ENCODE peak calls at places on chromosomes 11 and 22, in four cellular contexts. H is GM12878, L is HL-60, G is K562. J is an unnamed sample.
A peak's percentile ranks its signal among the peaks of the same experiment; 100 is the strongest.

GRCh38 chr11:133547808-133548494 is 15.7 kb upstream of the OPCML start:
- DNase-seq in H (no peak), L (no peak), G (no peak), J (no peak)

GRCh38 chr22:42947211-42947990 is 67.5 kb downstream of the PACSIN2 start:
- DNase-seq in G (no peak), H (no peak), L (no peak), J (no peak)

GRCh38 chr11:112150517-112150916 is 13.4 kb downstream of the IL18 start:
- DNase-seq in G (no peak), H (no peak), L (no peak), J (no peak)

GRCh38 chr11:96464695-96465307 is 75.0 kb downstream of the JRKL start:
- DNase-seq in H (peak; percentile 11), G (peak; percentile 78), L (peak; percentile 26), J (peak; percentile 38)

GRCh38 chr11:63839508-63840355 is 822 bp downstream of the MARK2 start:
- DNase-seq in L (peak; percentile 83), G (peak; percentile 57), H (no peak), J (no peak)

GRCh38 chr11:110069158-110069737 is 23.9 kb upstream of the ZC3H12C start:
- DNase-seq in L (peak; percentile 29), G (peak; percentile 80), H (no peak), J (no peak)

GRCh38 chr11:57777969-57778317 is 16.3 kb downstream of the CTNND1 start:
- DNase-seq in G (no peak), L (no peak), H (no peak), J (no peak)

GRCh38 chr11:58451585-58451984 is 9.5 kb upstream of the OR5B12 start:
- DNase-seq in H (no peak), L (no peak), G (no peak), J (no peak)

GRCh38 chr22:48874956-48875355 is 952.7 kb downstream of the BRD1 start:
- DNase-seq in G (no peak), L (no peak), H (no peak), J (no peak)

GRCh38 chr22:42649261-42650056 is at the start of gene CYB5R3:
- DNase-seq in L (peak; percentile 79), G (peak; percentile 74), H (no peak), J (peak; percentile 95)

GRCh38 chr11:105181521-105181920 is 42.0 kb upstream of the CARD18 start:
- DNase-seq in H (no peak), L (peak; percentile 54), G (no peak), J (no peak)

DNA sequence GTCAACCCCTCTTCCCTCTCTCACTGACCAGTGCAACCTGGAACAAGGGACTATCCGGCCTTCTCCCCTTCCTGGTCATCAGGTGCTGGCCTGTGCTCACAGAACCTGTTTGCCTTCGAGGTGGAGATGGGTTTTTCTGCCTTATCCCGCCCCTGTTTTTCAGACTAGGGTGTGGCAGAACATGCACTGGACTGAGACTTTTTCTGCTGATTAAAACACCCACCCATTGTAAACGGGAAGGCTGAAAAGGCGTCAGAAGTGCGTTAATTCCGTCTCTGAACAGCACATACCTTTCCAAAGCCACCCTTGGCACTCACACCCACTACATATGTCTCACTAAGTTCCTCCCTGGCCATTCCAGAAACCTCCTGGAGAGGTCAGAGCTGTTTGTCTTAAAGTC is 4.4 kb upstream of the B3GNT6 start:
- DNase-seq in H (no peak), L (no peak), G (no peak), J (no peak)
- TF ChIP-seq POLR2AphosphoS5 in H (no peak), L (no peak), G (no peak), J (no peak)

DNA sequence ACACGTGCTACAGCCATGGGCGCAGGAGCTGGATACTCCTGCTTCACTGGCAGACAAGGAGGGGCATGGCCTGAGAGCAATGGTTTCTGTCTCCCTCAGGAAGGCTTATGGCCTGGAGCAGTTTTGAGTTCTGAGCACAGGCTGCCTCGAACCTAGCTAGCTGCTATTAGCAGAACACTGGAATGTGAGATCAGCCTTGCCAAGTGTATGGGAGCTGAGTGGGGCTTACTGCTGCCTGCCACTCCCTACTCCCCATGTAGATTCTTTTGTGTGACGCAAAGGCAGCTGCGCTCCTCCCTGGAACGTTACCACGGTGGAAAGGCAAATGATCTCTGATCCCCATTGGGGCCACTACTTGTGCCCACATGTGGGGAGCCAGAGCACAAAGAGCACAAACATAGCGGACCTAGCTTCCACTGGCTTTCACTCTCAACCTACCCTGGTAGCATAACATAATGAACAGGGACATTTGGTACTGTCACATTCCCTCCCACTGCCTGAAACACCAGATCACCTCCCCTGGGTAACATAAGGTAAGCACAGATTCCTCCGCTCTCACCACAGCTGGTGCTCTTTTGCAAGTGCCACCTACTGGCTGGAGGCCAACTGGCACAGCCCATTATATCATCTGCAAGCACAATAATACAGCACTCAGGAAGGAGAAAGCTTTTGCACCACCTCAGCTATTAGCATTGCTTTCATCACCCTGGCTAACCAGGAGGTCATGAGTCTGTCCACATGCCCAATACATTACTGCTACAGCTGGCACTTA is 84.6 kb upstream of the GUCY1A2 start:
- DNase-seq in H (no peak), G (no peak), L (no peak), J (no peak)
- TF ChIP-seq SPI1 in H (no peak), G (no peak), L (no peak), J (no peak)

DNA sequence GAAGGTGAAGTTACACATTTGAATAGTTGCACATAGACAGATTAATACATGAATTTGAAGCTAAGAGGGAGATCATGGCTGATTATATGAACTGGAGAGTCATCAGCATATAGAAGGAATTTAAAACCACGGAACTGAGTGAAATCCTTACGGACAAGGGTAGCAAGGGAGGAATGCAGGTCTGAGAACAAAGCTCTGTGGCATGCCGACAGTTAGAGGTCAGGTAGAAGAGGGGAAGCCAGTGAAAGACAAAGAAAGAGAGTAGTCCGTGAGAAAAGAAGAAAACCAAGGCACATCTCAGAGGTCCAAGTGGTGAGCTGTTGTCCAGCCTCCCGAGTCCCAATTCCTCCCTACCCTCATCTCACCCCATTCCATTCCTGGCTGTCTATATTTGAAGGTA is 11.8 kb upstream of the SYT9 start:
- DNase-seq in L (no peak), G (no peak), H (no peak), J (no peak)
- TF ChIP-seq POLR2AphosphoS5 in L (no peak), G (no peak), H (no peak), J (no peak)

GRCh38 chr11:116646191-116646590 is 126.6 kb downstream of the BUD13 start:
- DNase-seq in L (no peak), H (no peak), G (no peak), J (no peak)

GRCh38 chr11:116643521-116643920 is 129.3 kb downstream of the BUD13 start:
- DNase-seq in G (no peak), L (no peak), H (no peak), J (no peak)

GRCh38 chr11:116642902-116643301 is 129.9 kb downstream of the BUD13 start:
- DNase-seq in L (no peak), G (no peak), H (no peak), J (no peak)

GRCh38 chr11:116644948-116645305 is 127.9 kb downstream of the BUD13 start:
- DNase-seq in G (no peak), L (no peak), H (no peak), J (no peak)

DNA sequence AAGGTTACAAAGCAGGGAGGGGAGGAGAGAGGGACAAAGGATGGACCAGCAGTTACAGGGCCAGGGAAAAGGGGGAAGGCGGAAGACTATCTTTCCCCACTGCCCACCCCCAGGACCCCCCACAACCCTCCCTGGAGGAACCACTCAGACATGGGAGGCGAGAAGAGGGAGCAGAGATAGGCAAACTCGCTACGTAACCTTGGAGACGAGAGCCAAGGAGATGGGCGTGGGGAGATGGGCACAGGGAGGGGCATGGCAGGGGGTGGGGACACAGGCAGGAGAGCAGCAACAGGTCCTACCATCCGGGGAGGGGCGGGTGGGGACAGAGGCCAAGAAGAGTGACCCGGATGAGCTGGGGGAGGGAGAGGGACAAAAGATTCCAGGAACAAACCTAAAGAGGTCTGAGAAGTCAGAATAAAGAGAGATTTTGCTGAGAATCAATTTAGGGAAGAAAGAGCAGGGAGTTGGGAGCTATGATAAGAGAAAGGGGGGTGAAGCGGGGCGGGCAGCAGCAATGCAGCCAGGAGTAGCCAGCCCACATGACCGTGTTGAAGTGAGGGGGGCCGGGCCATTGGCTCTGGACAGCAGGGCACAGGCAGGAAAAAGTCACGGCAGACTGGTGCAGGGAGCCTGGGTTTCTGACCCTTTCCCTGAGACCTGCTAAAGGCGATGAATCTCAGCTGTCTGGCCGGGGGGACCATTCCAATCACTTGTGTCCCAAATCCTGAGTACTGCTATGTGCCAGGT is 128.4 kb downstream of the BUD13 start:
- DNase-seq in H (no peak), L (no peak), G (no peak), J (no peak)
- TF ChIP-seq SPI1 in H (no peak), L (no peak), G (no peak), J (no peak)

DNA sequence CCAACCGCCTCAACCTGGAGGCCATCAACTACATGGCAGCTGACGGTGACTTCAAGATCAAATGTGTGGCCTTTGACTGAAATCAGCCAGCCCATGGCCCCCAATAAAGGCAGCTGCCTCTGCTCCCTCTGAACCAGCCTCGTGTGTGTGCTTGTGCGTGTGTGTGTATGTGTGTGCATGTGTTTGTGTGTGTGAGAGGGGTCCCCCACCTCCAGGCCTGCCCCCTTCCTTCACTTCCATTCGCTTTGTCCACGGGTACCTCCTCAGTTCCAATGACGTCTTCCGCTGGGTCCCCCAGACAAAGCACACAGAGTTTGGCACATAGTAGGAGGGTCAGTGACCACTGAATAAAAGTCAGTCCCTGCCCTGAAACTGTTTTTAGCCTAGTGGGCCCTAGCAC is 4.2 kb downstream of the LGALS1 start:
- DNase-seq in G (no peak), L (no peak), H (no peak), J (no peak)
- TF ChIP-seq POLR2AphosphoS5 in G (no peak), L (no peak), H (no peak), J (no peak)

GRCh38 chr11:27934830-27935145 is 173.2 kb downstream of the KIF18A start:
- DNase-seq in G (no peak), L (no peak), H (no peak), J (no peak)

GRCh38 chr11:27938011-27938410 is 169.9 kb downstream of the KIF18A start:
- DNase-seq in L (no peak), G (no peak), H (no peak), J (no peak)

GRCh38 chr11:27930946-27931345 is 177.0 kb downstream of the KIF18A start:
- DNase-seq in L (no peak), H (no peak), G (no peak), J (no peak)

GRCh38 chr11:27933992-27934829 is 173.7 kb downstream of the KIF18A start:
- DNase-seq in H (no peak), G (no peak), L (no peak), J (no peak)
- TF ChIP-seq SPI1 in H (no peak), G (no peak), L (no peak), J (no peak)

GRCh38 chr11:117806906-117807305 is 9.9 kb upstream of the DSCAML1 start:
- DNase-seq in H (no peak), G (no peak), L (no peak), J (no peak)
- TF ChIP-seq POLR2AphosphoS5 in H (no peak), G (no peak), L (no peak), J (no peak)